ENCODE peak calls at places on chromosomes 7 and 10, in five cellular contexts. T is IMR-90, W is HepG2, X is GM12878, B is K562. G is an unnamed sample.

GRCh38 chr7:7212612-7213011 is 30.3 kb downstream of the C1GALT1 start:
- DNase-seq in X (no peak), T (no peak), B (no peak), W (peak), G (no peak)

GRCh38 chr10:49282879-49283321 is 16.1 kb upstream of the C10orf71 start:
- DNase-seq in W (no peak), T (no peak), B (no peak), X (no peak), G (no peak)

GRCh38 chr7:110664798-110665197 is 426.1 kb upstream of the LRRN3 start:
- DNase-seq in W (no peak), X (no peak), B (no peak), T (no peak), G (no peak)

GRCh38 chr10:87861953-87862643 is 1.2 kb downstream of the KLLN start:
- DNase-seq in X (peak), T (peak), W (peak), B (peak), G (peak)

GRCh38 chr7:35802649-35803048 is 1.8 kb downstream of the SEPTIN7 start:
- DNase-seq in T (peak), B (peak), W (peak), X (no peak), G (no peak)

GRCh38 chr7:74061840-74062539 is 21.6 kb upstream of the LIMK1 start:
- DNase-seq in X (no peak), T (peak), W (peak), B (peak), G (peak)

GRCh38 chr10:35423505-35424306 is 87.4 kb downstream of the CCNY start:
- DNase-seq in W (no peak), B (no peak), T (peak), X (no peak), G (no peak)

GRCh38 chr7:84674236-84674913 is 479.8 kb upstream of the SEMA3A start:
- DNase-seq in T (no peak), B (no peak), X (no peak), W (no peak), G (no peak)

GRCh38 chr10:61343781-61344180 is 109.4 kb downstream of the TMEM26 start:
- DNase-seq in X (no peak), W (no peak), T (no peak), B (no peak), G (no peak)

GRCh38 chr10:97788552-97789442 is 17.0 kb upstream of the SFRP5 start:
- DNase-seq in W (peak), T (no peak), B (peak), X (no peak), G (no peak)

GRCh38 chr10:74738052-74738451 is 88.3 kb upstream of the KAT6B start:
- DNase-seq in B (no peak), W (no peak), T (peak), X (peak), G (no peak)

GRCh38 chr7:131105803-131106680 is 221.6 kb upstream of the MKLN1 start:
- DNase-seq in X (no peak), W (peak), T (peak), B (peak), G (peak)

GRCh38 chr7:4973728-4974198 is 14.8 kb upstream of the MMD2 start:
- DNase-seq in X (peak), B (peak), T (peak), W (peak), G (peak)

GRCh38 chr7:138945169-138945568 is 36.0 kb downstream of the KIAA1549 start:
- DNase-seq in B (no peak), W (no peak), T (no peak), X (no peak), G (no peak)

DNA sequence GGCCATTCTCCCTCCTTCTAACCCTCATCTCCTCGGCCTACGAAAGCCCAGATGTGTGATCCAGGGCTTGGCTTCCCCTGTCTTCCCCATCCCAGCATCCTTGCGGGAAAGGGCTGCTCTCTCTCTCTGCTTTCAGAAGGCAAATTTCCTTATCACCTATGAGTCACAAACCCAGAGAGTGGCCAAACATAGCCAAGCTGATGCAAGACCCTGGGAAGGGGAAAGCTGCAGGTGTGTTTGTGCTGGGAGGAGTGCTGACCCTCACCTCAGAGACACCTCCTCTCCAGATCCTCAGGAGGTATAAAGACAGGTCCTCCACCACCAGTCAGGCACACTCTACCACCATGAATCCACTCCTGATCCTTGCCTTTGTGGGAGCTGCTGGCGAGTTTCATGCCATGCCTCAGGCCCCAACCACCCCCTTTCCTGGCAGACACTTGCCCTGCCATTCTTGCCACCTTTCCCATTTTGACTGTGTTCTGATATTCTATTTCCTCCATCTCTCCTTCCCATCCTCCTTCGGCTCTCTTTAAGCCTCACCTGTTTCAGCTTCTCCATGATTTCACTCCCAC is 10.6 kb upstream of the PRSS2 start:
- DNase-seq in B (no peak), W (no peak), T (no peak), X (no peak), G (no peak)
- TF ChIP-seq BHLHE40 in B (no peak), W (no peak), T (no peak), X (no peak), G (no peak)

GRCh38 chr7:116249969-116250553 is 39.7 kb downstream of the TES start:
- DNase-seq in X (no peak), W (peak), T (peak), B (peak), G (peak)
- TF ChIP-seq SMC3 in X (no peak), W (peak), T (peak), B (peak), G (peak)

GRCh38 chr7:151380199-151381082 is 29.4 kb downstream of the WDR86 start:
- DNase-seq in X (no peak), B (no peak), W (no peak), T (no peak), G (no peak)

GRCh38 chr7:151383638-151384351 is 26.0 kb downstream of the WDR86 start:
- DNase-seq in W (no peak), X (no peak), B (no peak), T (no peak), G (no peak)

GRCh38 chr7:151381333-151382078 is 28.3 kb downstream of the WDR86 start:
- DNase-seq in B (no peak), T (no peak), X (no peak), W (no peak), G (no peak)

GRCh38 chr7:151381083-151381332 is 28.8 kb downstream of the WDR86 start:
- DNase-seq in W (no peak), X (no peak), B (no peak), T (no peak), G (no peak)

DNA sequence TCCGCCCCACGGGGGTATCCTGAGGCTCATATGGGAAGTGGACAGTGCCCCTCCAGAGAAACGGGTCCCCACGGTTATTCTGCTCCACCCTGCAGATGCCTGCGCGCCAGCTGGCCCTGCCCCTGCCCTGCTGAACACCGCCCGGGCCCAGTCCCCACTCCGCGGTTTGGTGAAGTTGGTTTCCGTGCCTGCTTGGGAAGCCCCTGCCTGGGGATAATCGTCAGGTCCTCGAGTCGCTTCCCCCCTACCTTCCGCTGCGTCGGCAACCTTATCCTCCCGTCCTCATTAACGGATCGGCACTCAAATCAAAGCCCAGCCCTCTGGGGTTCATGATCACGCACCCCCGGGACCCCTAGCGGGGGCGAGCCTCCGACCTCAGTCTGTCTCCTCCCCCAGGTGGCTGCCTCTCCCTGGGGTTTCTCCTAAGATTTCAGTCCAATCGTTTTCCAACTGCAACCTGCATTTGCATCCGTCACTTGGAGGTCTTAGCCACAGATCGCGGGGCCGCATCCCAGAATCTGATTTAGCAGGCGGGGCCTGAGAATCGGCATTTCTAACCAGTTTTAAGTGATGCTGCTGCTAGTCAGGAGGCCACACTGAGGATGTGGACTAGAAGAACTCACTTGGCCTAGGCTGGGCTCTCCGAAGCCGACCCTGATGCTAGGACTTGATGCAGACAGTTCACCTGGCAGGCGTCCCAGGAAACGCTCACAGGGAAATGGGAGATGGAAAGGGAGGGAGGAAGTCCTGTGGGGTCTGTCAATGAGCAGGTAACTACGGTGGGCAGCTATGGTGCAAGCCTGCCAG is 27.6 kb downstream of the WDR86 start:
- DNase-seq in X (no peak), W (no peak), T (no peak), B (no peak), G (no peak)
- TF ChIP-seq BHLHE40 in X (no peak), W (no peak), T (no peak), B (no peak), G (no peak)

GRCh38 chr7:44971188-44971907 is 7.5 kb downstream of the MYO1G start:
- DNase-seq in T (no peak), B (no peak), X (no peak), W (no peak), G (no peak)
- TF ChIP-seq SMC3 in T (no peak), B (no peak), X (no peak), W (no peak), G (no peak)